ENCODE peak calls at places on chromosomes 7 and 10, in nine cellular contexts. One of them, this sample, is unnamed.

GRCh38 chr7:4265676-4266075 is 416.4 kb upstream of the FOXK1 start:
- DNase-seq in adipocyte: no peak
- DNase-seq in brain microvascular endothelial cell: no peak
- DNase-seq in nephron progenitor cell: no peak
- DNase-seq in iPS-NIHi11: no peak
- DNase-seq in NCI-H774: no peak
- DNase-seq in HCT116: no peak
- DNase-seq in HFF-Myc: no peak
- DNase-seq in H9: no peak
- DNase-seq in this sample: no peak

GRCh38 chr7:144513332-144513731 is 109.8 kb upstream of the NOBOX start:
- DNase-seq in adipocyte: no peak
- DNase-seq in brain microvascular endothelial cell: peak
- DNase-seq in nephron progenitor cell: no peak
- DNase-seq in iPS-NIHi11: no peak
- DNase-seq in NCI-H774: peak
- DNase-seq in HCT116: peak
- DNase-seq in HFF-Myc: no peak
- DNase-seq in H9: no peak
- DNase-seq in this sample: no peak

GRCh38 chr10:99937630-99938029 is 72.1 kb downstream of the DNMBP start:
- DNase-seq in adipocyte: no peak
- DNase-seq in brain microvascular endothelial cell: no peak
- DNase-seq in nephron progenitor cell: no peak
- DNase-seq in iPS-NIHi11: no peak
- DNase-seq in NCI-H774: no peak
- DNase-seq in HCT116: no peak
- DNase-seq in HFF-Myc: no peak
- DNase-seq in H9: no peak
- DNase-seq in this sample: no peak

GRCh38 chr7:16084875-16085274 is 336.5 kb downstream of the CRPPA start:
- DNase-seq in adipocyte: no peak
- DNase-seq in brain microvascular endothelial cell: no peak
- DNase-seq in nephron progenitor cell: no peak
- DNase-seq in iPS-NIHi11: no peak
- DNase-seq in NCI-H774: no peak
- DNase-seq in HCT116: no peak
- DNase-seq in HFF-Myc: no peak
- DNase-seq in H9: no peak
- DNase-seq in this sample: no peak

GRCh38 chr7:43943702-43944187 is 17.5 kb downstream of the UBE2D4 start:
- DNase-seq in adipocyte: no peak
- DNase-seq in brain microvascular endothelial cell: no peak
- DNase-seq in nephron progenitor cell: no peak
- DNase-seq in iPS-NIHi11: no peak
- DNase-seq in NCI-H774: no peak
- DNase-seq in HCT116: no peak
- DNase-seq in HFF-Myc: no peak
- DNase-seq in H9: no peak
- DNase-seq in this sample: no peak

GRCh38 chr10:44853148-44853734 is 57.9 kb upstream of the TMEM72 start:
- DNase-seq in adipocyte: peak
- DNase-seq in brain microvascular endothelial cell: no peak
- DNase-seq in nephron progenitor cell: no peak
- DNase-seq in iPS-NIHi11: no peak
- DNase-seq in NCI-H774: peak
- DNase-seq in HCT116: no peak
- DNase-seq in HFF-Myc: no peak
- DNase-seq in H9: no peak
- DNase-seq in this sample: no peak

GRCh38 chr7:105838273-105839141 is 37.9 kb downstream of the ATXN7L1 start:
- DNase-seq in adipocyte: peak
- DNase-seq in brain microvascular endothelial cell: no peak
- DNase-seq in nephron progenitor cell: no peak
- DNase-seq in iPS-NIHi11: peak
- DNase-seq in NCI-H774: peak
- DNase-seq in HCT116: no peak
- DNase-seq in HFF-Myc: no peak
- DNase-seq in H9: no peak
- DNase-seq in this sample: no peak

GRCh38 chr10:122286872-122287271 is 15.8 kb downstream of the BTBD16 start:
- DNase-seq in adipocyte: peak
- DNase-seq in brain microvascular endothelial cell: peak
- DNase-seq in nephron progenitor cell: peak
- DNase-seq in iPS-NIHi11: peak
- DNase-seq in NCI-H774: no peak
- DNase-seq in HCT116: no peak
- DNase-seq in HFF-Myc: no peak
- DNase-seq in H9: peak
- DNase-seq in this sample: peak

GRCh38 chr7:2242541-2243482 is 786 bp downstream of the NUDT1 start:
- DNase-seq in adipocyte: peak
- DNase-seq in brain microvascular endothelial cell: no peak
- DNase-seq in nephron progenitor cell: peak
- DNase-seq in iPS-NIHi11: no peak
- DNase-seq in NCI-H774: no peak
- DNase-seq in HCT116: no peak
- DNase-seq in HFF-Myc: no peak
- DNase-seq in H9: peak
- DNase-seq in this sample: peak

GRCh38 chr7:68425377-68425776 is 1172.9 kb upstream of the AUTS2 start:
- DNase-seq in adipocyte: peak
- DNase-seq in brain microvascular endothelial cell: no peak
- DNase-seq in nephron progenitor cell: no peak
- DNase-seq in iPS-NIHi11: no peak
- DNase-seq in NCI-H774: no peak
- DNase-seq in HCT116: no peak
- DNase-seq in HFF-Myc: no peak
- DNase-seq in H9: no peak
- DNase-seq in this sample: no peak

GRCh38 chr7:113768256-113768847 is 150.5 kb downstream of the PPP1R3A start:
- DNase-seq in adipocyte: peak
- DNase-seq in brain microvascular endothelial cell: no peak
- DNase-seq in nephron progenitor cell: no peak
- DNase-seq in iPS-NIHi11: no peak
- DNase-seq in NCI-H774: no peak
- DNase-seq in HCT116: no peak
- DNase-seq in HFF-Myc: no peak
- DNase-seq in H9: no peak
- DNase-seq in this sample: no peak

GRCh38 chr10:110774069-110775021 is 97.4 kb upstream of the PDCD4 start:
- DNase-seq in adipocyte: peak
- DNase-seq in brain microvascular endothelial cell: peak
- DNase-seq in nephron progenitor cell: no peak
- DNase-seq in iPS-NIHi11: no peak
- DNase-seq in NCI-H774: no peak
- DNase-seq in HCT116: peak
- DNase-seq in HFF-Myc: no peak
- DNase-seq in H9: no peak
- DNase-seq in this sample: peak

GRCh38 chr10:24466616-24466949 is 257.1 kb downstream of the ARHGAP21 start:
- DNase-seq in adipocyte: no peak
- DNase-seq in brain microvascular endothelial cell: no peak
- DNase-seq in nephron progenitor cell: no peak
- DNase-seq in iPS-NIHi11: no peak
- DNase-seq in NCI-H774: no peak
- DNase-seq in HCT116: no peak
- DNase-seq in HFF-Myc: no peak
- DNase-seq in H9: no peak
- DNase-seq in this sample: peak

GRCh38 chr10:70055550-70055949 is 2.9 kb downstream of the MACROH2A2 start:
- DNase-seq in adipocyte: peak
- DNase-seq in brain microvascular endothelial cell: no peak
- DNase-seq in nephron progenitor cell: no peak
- DNase-seq in iPS-NIHi11: no peak
- DNase-seq in NCI-H774: no peak
- DNase-seq in HCT116: no peak
- DNase-seq in HFF-Myc: no peak
- DNase-seq in H9: no peak
- DNase-seq in this sample: no peak

GRCh38 chr7:55435466-55435865 is 70.3 kb downstream of the LANCL2 start:
- DNase-seq in adipocyte: no peak
- DNase-seq in brain microvascular endothelial cell: no peak
- DNase-seq in nephron progenitor cell: no peak
- DNase-seq in iPS-NIHi11: no peak
- DNase-seq in NCI-H774: no peak
- DNase-seq in HCT116: no peak
- DNase-seq in HFF-Myc: no peak
- DNase-seq in H9: no peak
- DNase-seq in this sample: no peak

GRCh38 chr10:110326351-110327032 is 21.8 kb upstream of the SMNDC1 start:
- DNase-seq in adipocyte: peak
- DNase-seq in brain microvascular endothelial cell: peak
- DNase-seq in nephron progenitor cell: no peak
- DNase-seq in iPS-NIHi11: no peak
- DNase-seq in NCI-H774: no peak
- DNase-seq in HCT116: peak
- DNase-seq in HFF-Myc: peak
- DNase-seq in H9: no peak
- DNase-seq in this sample: peak

GRCh38 chr7:47069385-47070076 is 512.4 kb downstream of the TNS3 start:
- DNase-seq in adipocyte: no peak
- DNase-seq in brain microvascular endothelial cell: no peak
- DNase-seq in nephron progenitor cell: no peak
- DNase-seq in iPS-NIHi11: no peak
- DNase-seq in NCI-H774: no peak
- DNase-seq in HCT116: no peak
- DNase-seq in HFF-Myc: no peak
- DNase-seq in H9: no peak
- DNase-seq in this sample: no peak

GRCh38 chr7:20508109-20508508 is 107.4 kb upstream of the ABCB5 start:
- DNase-seq in adipocyte: no peak
- DNase-seq in brain microvascular endothelial cell: no peak
- DNase-seq in nephron progenitor cell: no peak
- DNase-seq in iPS-NIHi11: peak
- DNase-seq in NCI-H774: no peak
- DNase-seq in HCT116: no peak
- DNase-seq in HFF-Myc: no peak
- DNase-seq in H9: no peak
- DNase-seq in this sample: no peak